ENCODE peak calls at places on chromosomes 16 and 17, in four cellular contexts. One of them, this sample, is unnamed.

GRCh38 chr17:49473900-49474751 is 21.0 kb upstream of the NGFR start:
- DNase-seq in NCI-H2029: no peak
- DNase-seq in GM12892: no peak
- DNase-seq in A549: no peak
- DNase-seq in this sample: no peak

GRCh38 chr17:73042225-73042624 is 50.3 kb downstream of the SLC39A11 start:
- DNase-seq in NCI-H2029: no peak
- DNase-seq in GM12892: no peak
- DNase-seq in A549: no peak
- DNase-seq in this sample: no peak

GRCh38 chr16:59573528-59574271 is 839.6 kb upstream of the GOT2 start:
- DNase-seq in NCI-H2029: no peak
- DNase-seq in GM12892: no peak
- DNase-seq in A549: peak; percentile 95
- DNase-seq in this sample: no peak

GRCh38 chr17:44346064-44346844 is 1.2 kb downstream of the GRN start:
- DNase-seq in NCI-H2029: no peak
- DNase-seq in GM12892: no peak
- DNase-seq in A549: no peak
- DNase-seq in this sample: no peak

GRCh38 chr17:37816951-37817350 is 72.1 kb upstream of the HNF1B start:
- DNase-seq in NCI-H2029: no peak
- DNase-seq in GM12892: no peak
- DNase-seq in A549: peak; percentile 34
- DNase-seq in this sample: no peak

GRCh38 chr17:27559506-27559931 is 71.5 kb upstream of the LGALS9 start:
- DNase-seq in NCI-H2029: no peak
- DNase-seq in GM12892: no peak
- DNase-seq in A549: no peak
- DNase-seq in this sample: no peak

GRCh38 chr16:49560018-49560830 is 186.6 kb downstream of the C16orf78 start:
- DNase-seq in NCI-H2029: no peak
- DNase-seq in GM12892: no peak
- DNase-seq in A549: no peak
- DNase-seq in this sample: no peak

GRCh38 chr16:9797306-9797705 is 384.9 kb downstream of the GRIN2A start:
- DNase-seq in NCI-H2029: peak; percentile 81
- DNase-seq in GM12892: no peak
- DNase-seq in A549: peak; percentile 13
- DNase-seq in this sample: no peak

GRCh38 chr16:12758031-12758669 is 45.5 kb downstream of the CPPED1 start:
- DNase-seq in NCI-H2029: no peak
- DNase-seq in GM12892: no peak
- DNase-seq in A549: no peak
- DNase-seq in this sample: no peak

GRCh38 chr16:3157229-3158013 is 22.6 kb downstream of the ZNF213 start:
- DNase-seq in NCI-H2029: peak; percentile 38
- DNase-seq in GM12892: no peak
- DNase-seq in A549: peak; percentile 98
- DNase-seq in this sample: peak; percentile 65

This sample was measured in naive B cell.